ENCODE peak calls at places on chromosomes 6 and 20, in nine cellular contexts. A, Z, O, X, M, J, Q, E and W are unnamed samples.

GRCh38 chr6:37794825-37795224 is 24.7 kb upstream of the ZFAND3 start:
- DNase-seq in A (peak), Z (no peak), O (peak), X (peak), M (no peak), J (no peak), Q (no peak), E (no peak), W (no peak)

GRCh38 chr20:32387262-32387661 is 29.1 kb downstream of the ASXL1 start:
- DNase-seq in A (no peak), Z (no peak), O (no peak), X (no peak), M (no peak), J (no peak), Q (no peak), E (no peak), W (no peak)

GRCh38 chr6:63785006-63785405 is 149.4 kb downstream of the PHF3 start:
- DNase-seq in A (no peak), Z (no peak), O (peak), X (no peak), M (no peak), J (no peak), Q (no peak), E (no peak), W (no peak)

GRCh38 chr6:77015350-77015749 is 447.9 kb downstream of the HTR1B start:
- DNase-seq in A (peak), Z (no peak), O (peak), X (peak), M (no peak), J (no peak), Q (no peak), E (no peak), W (no peak)

GRCh38 chr20:21571841-21572690 is 58.2 kb upstream of the NKX2-2 start:
- DNase-seq in A (peak), Z (peak), O (peak), X (peak), M (no peak), J (no peak), Q (no peak), E (no peak), W (no peak)

GRCh38 chr20:24469116-24470030 is at the start of gene SYNDIG1:
- DNase-seq in A (no peak), Z (no peak), O (no peak), X (peak), M (no peak), J (no peak), Q (no peak), E (no peak), W (no peak)

GRCh38 chr6:45433533-45434400 is 56.0 kb upstream of the SUPT3H start:
- DNase-seq in A (no peak), Z (no peak), O (no peak), X (no peak), M (no peak), J (no peak), Q (no peak), E (no peak), W (no peak)

GRCh38 chr6:111727798-111728197 is 122.1 kb upstream of the TRAF3IP2 start:
- DNase-seq in A (no peak), Z (no peak), O (no peak), X (no peak), M (no peak), J (no peak), Q (no peak), E (no peak), W (no peak)

GRCh38 chr6:147742445-147742844 is 234.0 kb downstream of the SAMD5 start:
- DNase-seq in A (no peak), Z (no peak), O (no peak), X (no peak), M (no peak), J (no peak), Q (no peak), E (no peak), W (no peak)

GRCh38 chr6:112289039-112289566 is 34.7 kb upstream of the LAMA4 start:
- DNase-seq in A (no peak), Z (no peak), O (no peak), X (peak), M (no peak), J (no peak), Q (no peak), E (no peak), W (no peak)

GRCh38 chr6:7833753-7834075 is 76.9 kb downstream of the TXNDC5 start:
- DNase-seq in A (no peak), Z (no peak), O (no peak), X (no peak), M (no peak), J (no peak), Q (no peak), E (no peak), W (no peak)

GRCh38 chr20:64223526-64224067 is 32.0 kb upstream of the PCMTD2 start:
- DNase-seq in A (peak), Z (no peak), O (peak), X (peak), M (no peak), J (no peak), Q (no peak), E (peak), W (no peak)

GRCh38 chr6:105452376-105452775 is 49.5 kb upstream of the PREP start:
- DNase-seq in A (no peak), Z (no peak), O (no peak), X (no peak), M (no peak), J (no peak), Q (no peak), E (no peak), W (no peak)

GRCh38 chr6:111874030-111874425 is 776 bp upstream of the FYN start:
- DNase-seq in A (no peak), Z (peak), O (peak), X (no peak), M (peak), J (no peak), Q (no peak), E (no peak), W (no peak)

GRCh38 chr6:53926505-53926904 is 131.7 kb downstream of the LRRC1 start:
- DNase-seq in A (peak), Z (no peak), O (peak), X (peak), M (no peak), J (no peak), Q (no peak), E (no peak), W (no peak)

GRCh38 chr6:87875781-87876180 is 171.9 kb upstream of the SPACA1 start:
- DNase-seq in A (peak), Z (no peak), O (peak), X (no peak), M (no peak), J (no peak), Q (no peak), E (no peak), W (no peak)

GRCh38 chr6:134278000-134278399 is 39.9 kb downstream of the SGK1 start:
- DNase-seq in A (no peak), Z (no peak), O (no peak), X (no peak), M (no peak), J (no peak), Q (no peak), E (no peak), W (no peak)

GRCh38 chr6:69294862-69295261 is 501.9 kb downstream of the LMBRD1 start:
- DNase-seq in A (no peak), Z (no peak), O (no peak), X (no peak), M (no peak), J (no peak), Q (no peak), E (no peak), W (no peak)

GRCh38 chr6:19805146-19805515 is 32.0 kb upstream of the ID4 start:
- DNase-seq in A (no peak), Z (peak), O (no peak), X (no peak), M (no peak), J (no peak), Q (no peak), E (no peak), W (no peak)

GRCh38 chr6:1311400-1312192 is at the start of gene FOXQ1:
- DNase-seq in A (peak), Z (peak), O (peak), X (peak), M (no peak), J (peak), Q (no peak), E (no peak), W (peak)

GRCh38 chr6:125791151-125791819 is 525 bp downstream of the NCOA7 start:
- DNase-seq in A (peak), Z (peak), O (peak), X (peak), M (no peak), J (no peak), Q (no peak), E (peak), W (no peak)

GRCh38 chr6:116247285-116247684 is 6.6 kb downstream of the TSPYL4 start:
- DNase-seq in A (no peak), Z (no peak), O (no peak), X (no peak), M (no peak), J (no peak), Q (no peak), E (no peak), W (no peak)

GRCh38 chr6:106363401-106364138 is 3.1 kb downstream of the CRYBG1 start:
- DNase-seq in A (no peak), Z (no peak), O (no peak), X (peak), M (no peak), J (no peak), Q (no peak), E (no peak), W (no peak)

GRCh38 chr6:157235600-157236039 is 87.7 kb downstream of the TMEM242 start:
- DNase-seq in A (peak), Z (peak), O (peak), X (peak), M (peak), J (no peak), Q (no peak), E (no peak), W (peak)

GRCh38 chr6:159969204-159969912 is 476 bp downstream of the IGF2R start:
- DNase-seq in A (no peak), Z (no peak), O (peak), X (peak), M (no peak), J (peak), Q (no peak), E (no peak), W (no peak)

GRCh38 chr6:1314617-1315016 is 2.7 kb downstream of the FOXQ1 start:
- DNase-seq in A (no peak), Z (no peak), O (no peak), X (no peak), M (no peak), J (no peak), Q (no peak), E (no peak), W (no peak)

GRCh38 chr6:93968126-93968525 is 548.8 kb upstream of the EPHA7 start:
- DNase-seq in A (no peak), Z (no peak), O (no peak), X (no peak), M (no peak), J (no peak), Q (no peak), E (no peak), W (no peak)

GRCh38 chr20:31652917-31653385 is 15.2 kb downstream of the COX4I2 start:
- DNase-seq in A (peak), Z (no peak), O (peak), X (peak), M (no peak), J (no peak), Q (no peak), E (no peak), W (no peak)

GRCh38 chr6:76707630-76708029 is 635.2 kb upstream of the IMPG1 start:
- DNase-seq in A (peak), Z (no peak), O (peak), X (no peak), M (no peak), J (no peak), Q (no peak), E (no peak), W (no peak)

GRCh38 chr6:4948781-4949450 is 54.9 kb downstream of the RPP40 start:
- DNase-seq in A (peak), Z (no peak), O (peak), X (no peak), M (no peak), J (no peak), Q (no peak), E (no peak), W (no peak)

GRCh38 chr6:21847712-21848111 is 254.2 kb downstream of the SOX4 start:
- DNase-seq in A (no peak), Z (no peak), O (no peak), X (no peak), M (no peak), J (no peak), Q (no peak), E (peak), W (no peak)

GRCh38 chr6:20703049-20703448 is 168.8 kb downstream of the CDKAL1 start:
- DNase-seq in A (no peak), Z (no peak), O (no peak), X (no peak), M (no peak), J (no peak), Q (no peak), E (no peak), W (no peak)

GRCh38 chr6:75084872-75085381 is 120.9 kb downstream of the COL12A1 start:
- DNase-seq in A (peak), Z (no peak), O (peak), X (no peak), M (no peak), J (no peak), Q (no peak), E (no peak), W (peak)

GRCh38 chr6:12709556-12709955 is 7.0 kb upstream of the PHACTR1 start:
- DNase-seq in A (no peak), Z (no peak), O (no peak), X (peak), M (no peak), J (no peak), Q (no peak), E (no peak), W (no peak)

GRCh38 chr6:3013486-3013885 is 13.8 kb downstream of the NQO2 start:
- DNase-seq in A (peak), Z (no peak), O (peak), X (no peak), M (no peak), J (no peak), Q (no peak), E (no peak), W (no peak)

GRCh38 chr20:50191566-50192363 is 1.1 kb downstream of the CEBPB start:
- DNase-seq in A (no peak), Z (peak), O (peak), X (peak), M (no peak), J (peak), Q (peak), E (peak), W (peak)

GRCh38 chr6:170076466-170077165 is 214.3 kb downstream of the DLL1 start:
- DNase-seq in A (no peak), Z (no peak), O (no peak), X (no peak), M (no peak), J (no peak), Q (no peak), E (no peak), W (no peak)